ENCODE peak calls at places on chromosomes 12 and 14, in eight cellular contexts. S is mesendoderm; J is RWPE1; G is lower lobe of right lung; I is RPMI7951; N is stimulated activated CD8-positive, alpha-beta memory T cell treated with anti-CD3 and anti-CD28 coated beads, Interleukin-4, amount 100 ng/mL, for 24 hours; T is PC-3; A is choroid plexus epithelial cell. E is an unnamed sample.

GRCh38 chr14:88974991-88975835 is 150.8 kb downstream of the TTC8 start:
- DNase-seq in S (no peak), J (no peak), G (no peak), I (no peak), N (no peak), T (no peak), A (peak; percentile 53), E (no peak)

GRCh38 chr12:132432721-132433577 is 57.0 kb upstream of the FBRSL1 start:
- DNase-seq in S (no peak), J (no peak), G (no peak), I (no peak), N (no peak), T (no peak), A (peak; percentile 58), E (no peak)

GRCh38 chr14:23694085-23694975 is 58.2 kb downstream of the DHRS2 start:
- DNase-seq in S (peak; percentile 95), J (peak; percentile 16), G (no peak), I (no peak), N (no peak), T (no peak), A (peak; percentile 60), E (no peak)

GRCh38 chr12:52521175-52521574 is 981 bp upstream of the KRT5 start:
- DNase-seq in S (peak; percentile 70), J (peak; percentile 73), G (no peak), I (no peak), N (no peak), T (peak; percentile 52), A (peak; percentile 25), E (no peak)

GRCh38 chr14:71271166-71271945 is 364.1 kb downstream of the PCNX1 start:
- DNase-seq in S (no peak), J (no peak), G (no peak), I (no peak), N (no peak), T (no peak), A (no peak), E (no peak)

GRCh38 chr14:42475289-42475688 is 868.6 kb downstream of the LRFN5 start:
- DNase-seq in S (no peak), J (no peak), G (no peak), I (no peak), N (no peak), T (no peak), A (no peak), E (no peak)

GRCh38 chr12:93482721-93483120 is 15.4 kb downstream of the MRPL42 start:
- DNase-seq in S (no peak), J (no peak), G (no peak), I (no peak), N (no peak), T (no peak), A (no peak), E (no peak)

GRCh38 chr14:81406863-81407262 is 6.7 kb upstream of the STON2 start:
- DNase-seq in S (no peak), J (no peak), G (no peak), I (peak; percentile 79), N (no peak), T (peak; percentile 84), A (peak; percentile 89), E (no peak)

GRCh38 chr14:46091819-46092218 is 559.8 kb downstream of the RPL10L start:
- DNase-seq in S (no peak), J (no peak), G (no peak), I (no peak), N (no peak), T (no peak), A (no peak), E (no peak)

GRCh38 chr14:91223028-91223783 is 21.3 kb downstream of the GPR68 start:
- DNase-seq in S (no peak), J (no peak), G (no peak), I (no peak), N (no peak), T (no peak), A (no peak), E (no peak)

GRCh38 chr14:46902837-46903236 is 251.3 kb upstream of the RPL10L start:
- DNase-seq in S (peak; percentile 23), J (no peak), G (no peak), I (no peak), N (no peak), T (no peak), A (no peak), E (no peak)

GRCh38 chr12:132423251-132424117 is 66.5 kb upstream of the FBRSL1 start:
- DNase-seq in S (peak; percentile 36), J (peak; percentile 52), G (no peak), I (no peak), N (no peak), T (no peak), A (no peak), E (no peak)

GRCh38 chr14:99566390-99567354 is 37.3 kb downstream of the CCDC85C start:
- DNase-seq in S (no peak), J (no peak), G (no peak), I (no peak), N (no peak), T (no peak), A (no peak), E (no peak)

GRCh38 chr12:40107098-40107802 is 1.4 kb upstream of the SLC2A13 start:
- DNase-seq in S (peak; percentile 76), J (peak; percentile 56), G (peak; percentile 95), I (peak; percentile 78), N (peak; percentile 84), T (peak; percentile 90), A (peak; percentile 95), E (peak; percentile 92)